ENCODE peak calls at places on chromosomes 16 and 17, in five cellular contexts. F is ovary, Z is aorta, V is heart left ventricle, M is breast epithelium. B is an unnamed sample.

GRCh38 chr16:3945751-3946603 is 65.5 kb upstream of the CREBBP start:
- DNase-seq in Z (no peak), M (peak; percentile 67), F (peak; percentile 60), V (peak; percentile 54), B (no peak)

GRCh38 chr17:2083613-2084128 is 28.8 kb downstream of the HIC1 start:
- DNase-seq in V (peak; percentile 49), Z (no peak), F (no peak), M (no peak), B (no peak)

GRCh38 chr16:31696968-31697743 is 169.5 kb downstream of the AHSP start:
- DNase-seq in F (no peak), Z (no peak), M (no peak), V (no peak), B (no peak)

GRCh38 chr16:57735755-57736418 is at the start of gene KATNB1:
- DNase-seq in Z (no peak), F (no peak), V (no peak), M (no peak), B (no peak)

GRCh38 chr16:81190667-81191066 is 47.8 kb upstream of the BCO1 start:
- DNase-seq in M (no peak), V (no peak), Z (no peak), F (no peak), B (no peak)

GRCh38 chr17:42315402-42316156 is 27.3 kb downstream of the STAT5A start:
- DNase-seq in V (no peak), F (no peak), Z (no peak), M (no peak), B (peak; percentile 36)

GRCh38 chr16:22358000-22358399 is 16.4 kb downstream of the CDR2 start:
- DNase-seq in V (no peak), F (no peak), M (no peak), Z (no peak), B (no peak)

GRCh38 chr17:56297142-56297541 is 143.9 kb downstream of the ANKFN1 start:
- DNase-seq in M (no peak), F (no peak), Z (no peak), V (no peak), B (peak; percentile 42)

GRCh38 chr16:72424776-72425175 is 252.8 kb upstream of the PMFBP1 start:
- DNase-seq in V (no peak), Z (no peak), M (no peak), F (no peak), B (no peak)

GRCh38 chr17:74199306-74200092 is 4.0 kb upstream of the RPL38 start:
- DNase-seq in V (peak; percentile 70), M (no peak), F (peak; percentile 67), Z (peak; percentile 89), B (peak; percentile 53)

GRCh38 chr17:27376637-27377547 is 79.4 kb upstream of the KSR1 start:
- DNase-seq in Z (no peak), F (no peak), M (no peak), V (no peak), B (no peak)

GRCh38 chr17:78435330-78436005 is 57.0 kb downstream of the PGS1 start:
- DNase-seq in Z (no peak), V (no peak), M (no peak), F (no peak), B (no peak)

GRCh38 chr17:76268015-76268749 is 3.0 kb downstream of the UBALD2 start:
- DNase-seq in V (peak; percentile 87), M (no peak), Z (peak; percentile 89), F (no peak), B (no peak)

GRCh38 chr16:10202650-10203049 is 20.4 kb upstream of the GRIN2A start:
- DNase-seq in M (no peak), F (no peak), V (no peak), Z (no peak), B (no peak)

GRCh38 chr17:39667262-39668140 is 752 bp upstream of the PNMT start:
- DNase-seq in Z (no peak), F (peak; percentile 56), V (peak; percentile 72), M (no peak), B (no peak)

GRCh38 chr17:16910341-16910740 is 61.6 kb downstream of the TNFRSF13B start:
- DNase-seq in V (no peak), F (no peak), Z (peak; percentile 19), M (peak; percentile 17), B (no peak)

GRCh38 chr17:33725675-33726271 is 432.7 kb upstream of the ASIC2 start:
- DNase-seq in V (no peak), F (no peak), M (no peak), Z (no peak), B (no peak)

GRCh38 chr17:33676444-33676843 is 383.3 kb upstream of the ASIC2 start:
- DNase-seq in V (no peak), F (no peak), M (no peak), Z (no peak), B (no peak)

GRCh38 chr17:74211929-74212261 is 1.5 kb upstream of the TTYH2 start:
- DNase-seq in M (no peak), F (no peak), Z (no peak), V (no peak), B (no peak)

GRCh38 chr17:27473748-27474609 is 17.7 kb downstream of the KSR1 start:
- DNase-seq in Z (no peak), V (peak; percentile 79), F (no peak), M (no peak), B (peak; percentile 43)

GRCh38 chr17:38970804-38971203 is 3.6 kb upstream of the FBXO47 start:
- DNase-seq in M (no peak), Z (no peak), V (no peak), F (no peak), B (no peak)

GRCh38 chr17:58818654-58819053 is 63.0 kb downstream of the PPM1E start:
- DNase-seq in M (no peak), Z (no peak), V (no peak), F (no peak), B (no peak)

GRCh38 chr16:22692916-22693646 is 120.9 kb upstream of the HS3ST2 start:
- DNase-seq in F (no peak), V (no peak), M (no peak), Z (no peak), B (no peak)

GRCh38 chr16:65855171-65856145 is 511.0 kb upstream of the CDH5 start:
- DNase-seq in Z (no peak), M (no peak), F (no peak), V (no peak), B (no peak)

GRCh38 chr17:64781394-64781793 is 119.3 kb upstream of the SMURF2 start:
- DNase-seq in F (peak; percentile 60), M (peak; percentile 73), Z (peak; percentile 87), V (peak; percentile 81), B (peak; percentile 76)

GRCh38 chr17:81867123-81867951 is 3.8 kb downstream of the ARHGDIA start:
- DNase-seq in V (no peak), M (no peak), Z (no peak), F (peak; percentile 71), B (no peak)

GRCh38 chr17:11795906-11796305 is 197.6 kb downstream of the DNAH9 start:
- DNase-seq in F (no peak), Z (no peak), M (no peak), V (no peak), B (no peak)

GRCh38 chr17:46851029-46851741 is at the start of gene WNT9B:
- DNase-seq in M (no peak), V (no peak), F (no peak), Z (peak; percentile 72), B (no peak)

GRCh38 chr16:70294385-70295029 is 4.5 kb upstream of the DDX19B start:
- DNase-seq in V (no peak), F (peak; percentile 30), Z (peak; percentile 42), M (no peak), B (no peak)

GRCh38 chr17:39926588-39927100 is 757 bp downstream of the ORMDL3 start:
- DNase-seq in M (no peak), F (no peak), V (peak; percentile 48), Z (no peak), B (peak; percentile 89)

GRCh38 chr16:77991701-77992100 is 30.6 kb upstream of the CLEC3A start:
- DNase-seq in Z (no peak), V (no peak), M (no peak), F (no peak), B (no peak)

GRCh38 chr16:77998350-77999023 is 23.9 kb upstream of the CLEC3A start:
- DNase-seq in M (no peak), V (no peak), F (no peak), Z (no peak), B (no peak)

GRCh38 chr16:77993586-77993985 is 28.8 kb upstream of the CLEC3A start:
- DNase-seq in V (no peak), F (no peak), Z (no peak), M (no peak), B (no peak)

GRCh38 chr16:77995843-77996455 is 26.4 kb upstream of the CLEC3A start:
- DNase-seq in Z (no peak), M (no peak), F (no peak), V (no peak), B (no peak)

GRCh38 chr16:77993111-77993571 is 29.2 kb upstream of the CLEC3A start:
- DNase-seq in Z (no peak), V (no peak), F (no peak), M (no peak), B (no peak)
- H3K4me1 ChIP-seq in Z (no peaks in the 10 kb centered on the region), V (peaks cover 11% of the 10 kb centered on the region), F (no peaks in the 10 kb centered on the region), M (no peaks in the 10 kb centered on the region), B (no peaks in the 10 kb centered on the region)

GRCh38 chr16:19853973-19854876 is 30.4 kb downstream of the GPRC5B start:
- DNase-seq in Z (no peak), M (no peak), V (no peak), F (no peak), B (no peak)
- H3K27ac ChIP-seq in Z (no peak overlapping the region), M (peak overlapping the region; percentile 30), V (peak overlapping the region; percentile 29), F (no peak overlapping the region), B (no peak overlapping the region)

DNA sequence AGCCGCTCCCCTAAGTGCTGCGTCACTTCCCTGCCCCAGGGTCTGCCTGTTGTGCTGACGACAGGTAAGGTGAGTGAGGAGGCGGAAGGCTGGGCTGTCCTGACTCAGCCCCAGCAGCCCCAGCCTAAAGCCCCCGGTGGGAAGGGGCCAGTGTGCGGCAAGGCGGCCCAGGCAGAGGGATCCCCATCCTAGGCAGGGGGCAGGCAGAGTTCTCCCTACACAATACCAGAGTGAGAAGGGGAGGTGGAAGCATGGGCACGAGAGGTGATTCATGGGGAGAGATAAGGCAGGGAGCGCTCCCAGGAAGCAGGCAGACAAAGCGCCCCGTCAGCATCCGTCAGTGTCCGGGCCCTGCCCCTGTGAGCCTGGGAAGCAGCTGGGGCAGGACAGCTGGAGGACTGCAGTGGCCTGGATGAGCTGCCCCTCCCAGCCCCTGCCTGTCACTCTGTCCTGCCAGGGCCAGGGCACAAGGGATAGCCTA is 4.0 kb downstream of the FAM83G start:
- DNase-seq in Z (no peak), F (peak; percentile 69), M (no peak), V (no peak), B (no peak)
- H3K4me1 ChIP-seq in Z (no peaks in the 10 kb centered on the region), F (no peaks in the 10 kb centered on the region), M (no peaks in the 10 kb centered on the region), V (peaks cover 6% of the 10 kb centered on the region), B (peaks cover 42% of the 10 kb centered on the region)

DNA sequence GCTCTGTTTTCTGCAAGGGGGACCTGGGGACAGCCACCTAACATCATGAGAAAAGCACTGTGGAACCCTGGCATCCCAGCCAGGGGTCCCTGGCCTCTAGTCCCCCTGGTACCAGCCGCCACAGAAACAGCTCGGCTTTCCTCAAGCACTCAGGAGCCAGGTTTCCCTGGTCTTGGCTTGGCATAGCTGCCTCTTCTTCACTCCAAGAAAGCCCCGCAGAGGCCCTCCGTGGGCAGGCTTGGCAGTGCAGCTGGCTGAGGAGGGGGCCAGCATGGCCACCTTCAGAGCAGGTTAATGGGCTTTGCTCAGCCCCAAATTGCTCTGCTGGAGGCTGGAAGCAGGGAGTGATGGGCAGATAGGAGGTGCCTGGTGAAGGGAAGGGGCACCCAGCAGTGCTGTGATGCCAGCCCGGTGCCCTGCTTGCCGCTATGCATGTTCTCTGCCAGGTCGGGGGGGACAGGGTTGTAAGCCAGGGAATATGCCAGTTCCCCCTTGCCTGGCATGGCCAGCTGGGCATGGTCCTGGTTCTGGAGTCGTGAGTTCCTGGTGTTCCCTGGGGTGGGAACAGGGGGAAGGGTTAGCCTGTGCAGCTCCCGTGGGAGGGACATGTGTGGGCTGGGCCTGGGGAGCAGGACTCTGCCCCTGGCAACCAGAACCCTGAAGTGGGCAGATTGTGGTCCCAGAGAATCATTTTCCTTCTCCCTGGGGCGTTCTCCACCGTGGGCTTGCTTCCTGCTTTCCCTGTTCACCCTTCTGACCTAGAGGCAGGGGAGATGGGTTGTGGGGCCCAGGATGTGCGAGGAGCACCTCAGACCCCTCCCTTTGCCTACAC is 3.2 kb downstream of the ANKRD13B start:
- DNase-seq in M (no peak), V (peak; percentile 22), Z (no peak), F (no peak), B (no peak)
- H3K27ac ChIP-seq in M (peak overlapping the region; percentile 52), V (no peak overlapping the region), Z (no peak overlapping the region), F (no peak overlapping the region), B (no peak overlapping the region)